ENCODE peak calls at places on chromosomes 13 and 19, in ten cellular contexts. One of them, this sample, is unnamed.

GRCh38 chr19:32702010-32702409 is 10.4 kb downstream of the NUDT19 start:
- DNase-seq in GM23338: peak; percentile 30
- DNase-seq in SK-N-SH: no peak
- DNase-seq in astrocyte: no peak
- DNase-seq in fibroblast of lung: no peak
- DNase-seq in PC-9: no peak
- DNase-seq in GM12878: no peak
- DNase-seq in DND-41: no peak
- DNase-seq in OCI-LY7: no peak
- DNase-seq in IMR-90: no peak
- DNase-seq in this sample: no peak

GRCh38 chr19:18776288-18776594 is 14.9 kb downstream of the COMP start:
- DNase-seq in GM23338: no peak
- DNase-seq in SK-N-SH: no peak
- DNase-seq in astrocyte: peak; percentile 47
- DNase-seq in fibroblast of lung: peak; percentile 54
- DNase-seq in PC-9: no peak
- DNase-seq in GM12878: no peak
- DNase-seq in DND-41: no peak
- DNase-seq in OCI-LY7: no peak
- DNase-seq in IMR-90: peak; percentile 72
- DNase-seq in this sample: no peak

GRCh38 chr13:26475176-26476110 is 82.0 kb upstream of the WASF3 start:
- DNase-seq in GM23338: peak; percentile 82
- DNase-seq in SK-N-SH: no peak
- DNase-seq in astrocyte: no peak
- DNase-seq in fibroblast of lung: no peak
- DNase-seq in PC-9: no peak
- DNase-seq in GM12878: no peak
- DNase-seq in DND-41: no peak
- DNase-seq in OCI-LY7: no peak
- DNase-seq in IMR-90: no peak
- DNase-seq in this sample: peak; percentile 37

GRCh38 chr13:30880756-30881155 is 25.3 kb upstream of the MEDAG start:
- DNase-seq in GM23338: no peak
- DNase-seq in SK-N-SH: no peak
- DNase-seq in astrocyte: peak; percentile 97
- DNase-seq in fibroblast of lung: peak; percentile 99
- DNase-seq in PC-9: no peak
- DNase-seq in GM12878: no peak
- DNase-seq in DND-41: no peak
- DNase-seq in OCI-LY7: no peak
- DNase-seq in IMR-90: peak; percentile 97
- DNase-seq in this sample: no peak

GRCh38 chr13:106153876-106154275 is 381.6 kb downstream of the EFNB2 start:
- DNase-seq in GM23338: no peak
- DNase-seq in SK-N-SH: no peak
- DNase-seq in astrocyte: no peak
- DNase-seq in fibroblast of lung: no peak
- DNase-seq in PC-9: no peak
- DNase-seq in GM12878: no peak
- DNase-seq in DND-41: no peak
- DNase-seq in OCI-LY7: no peak
- DNase-seq in IMR-90: no peak
- DNase-seq in this sample: no peak

GRCh38 chr19:46724468-46724867 is 7.6 kb upstream of the PRKD2 start:
- DNase-seq in GM23338: no peak
- DNase-seq in SK-N-SH: no peak
- DNase-seq in astrocyte: no peak
- DNase-seq in fibroblast of lung: no peak
- DNase-seq in PC-9: no peak
- DNase-seq in GM12878: no peak
- DNase-seq in DND-41: no peak
- DNase-seq in OCI-LY7: no peak
- DNase-seq in IMR-90: no peak
- DNase-seq in this sample: no peak

GRCh38 chr19:13844130-13844631 is 32.8 kb upstream of the NANOS3 start:
- DNase-seq in GM23338: no peak
- DNase-seq in SK-N-SH: no peak
- DNase-seq in astrocyte: no peak
- DNase-seq in fibroblast of lung: no peak
- DNase-seq in PC-9: peak; percentile 86
- DNase-seq in GM12878: no peak
- DNase-seq in DND-41: no peak
- DNase-seq in OCI-LY7: no peak
- DNase-seq in IMR-90: no peak
- DNase-seq in this sample: no peak

GRCh38 chr13:98738213-98738612 is 14.3 kb downstream of the SLC15A1 start:
- DNase-seq in GM23338: peak; percentile 69
- DNase-seq in SK-N-SH: no peak
- DNase-seq in astrocyte: no peak
- DNase-seq in fibroblast of lung: no peak
- DNase-seq in PC-9: no peak
- DNase-seq in GM12878: no peak
- DNase-seq in DND-41: no peak
- DNase-seq in OCI-LY7: no peak
- DNase-seq in IMR-90: no peak
- DNase-seq in this sample: no peak

GRCh38 chr13:23628765-23629565 is 58.8 kb downstream of the TNFRSF19 start:
- DNase-seq in GM23338: no peak
- DNase-seq in SK-N-SH: no peak
- DNase-seq in astrocyte: peak; percentile 44
- DNase-seq in fibroblast of lung: peak; percentile 43
- DNase-seq in PC-9: no peak
- DNase-seq in GM12878: no peak
- DNase-seq in DND-41: no peak
- DNase-seq in OCI-LY7: no peak
- DNase-seq in IMR-90: no peak
- DNase-seq in this sample: no peak

GRCh38 chr13:23631676-23632622 is 61.7 kb downstream of the TNFRSF19 start:
- DNase-seq in GM23338: no peak
- DNase-seq in SK-N-SH: no peak
- DNase-seq in astrocyte: no peak
- DNase-seq in fibroblast of lung: no peak
- DNase-seq in PC-9: no peak
- DNase-seq in GM12878: no peak
- DNase-seq in DND-41: no peak
- DNase-seq in OCI-LY7: no peak
- DNase-seq in IMR-90: no peak
- DNase-seq in this sample: peak; percentile 86

GRCh38 chr13:23630349-23631093 is 60.3 kb downstream of the TNFRSF19 start:
- DNase-seq in GM23338: no peak
- DNase-seq in SK-N-SH: peak; percentile 42
- DNase-seq in astrocyte: peak; percentile 56
- DNase-seq in fibroblast of lung: no peak
- DNase-seq in PC-9: no peak
- DNase-seq in GM12878: no peak
- DNase-seq in DND-41: no peak
- DNase-seq in OCI-LY7: no peak
- DNase-seq in IMR-90: no peak
- DNase-seq in this sample: peak; percentile 61

GRCh38 chr13:23628250-23628649 is 58.0 kb downstream of the TNFRSF19 start:
- DNase-seq in GM23338: peak; percentile 37
- DNase-seq in SK-N-SH: no peak
- DNase-seq in astrocyte: no peak
- DNase-seq in fibroblast of lung: no peak
- DNase-seq in PC-9: no peak
- DNase-seq in GM12878: no peak
- DNase-seq in DND-41: no peak
- DNase-seq in OCI-LY7: no peak
- DNase-seq in IMR-90: no peak
- DNase-seq in this sample: no peak

DNA sequence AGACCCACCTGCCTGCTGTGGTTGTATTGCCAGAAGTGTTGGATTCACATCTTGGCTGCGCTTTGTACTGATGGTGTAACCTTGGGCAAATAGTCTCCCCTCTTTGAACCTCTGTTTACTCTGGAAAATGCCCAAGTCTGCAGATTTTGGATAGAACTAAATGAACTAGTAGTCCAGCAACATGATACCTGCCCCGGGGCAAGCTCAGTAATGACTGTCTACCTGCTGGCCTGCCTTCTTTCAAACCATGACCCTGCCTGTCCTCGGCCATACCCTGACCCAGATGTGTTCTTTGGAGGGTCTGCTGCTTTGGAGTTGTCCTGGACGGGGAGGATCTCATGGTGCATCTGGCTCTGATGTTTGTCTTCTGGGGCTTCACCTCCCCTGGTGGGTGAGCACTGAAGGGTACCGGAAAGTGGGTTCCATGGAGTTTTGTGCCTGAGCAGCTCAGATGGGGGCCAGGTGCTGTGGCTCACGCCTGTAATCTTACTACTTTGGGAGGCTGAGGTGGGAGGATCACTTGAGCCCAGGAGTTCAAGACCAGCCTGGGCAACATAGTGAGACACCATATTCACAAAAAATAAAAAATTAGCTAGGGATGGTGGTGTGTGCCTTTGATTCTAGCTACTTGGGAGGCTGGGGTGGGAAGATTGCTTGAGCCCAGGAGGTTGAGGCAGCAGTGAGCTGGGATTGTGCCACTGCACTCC is 59.5 kb downstream of the TNFRSF19 start:
- DNase-seq in GM23338: no peak
- DNase-seq in SK-N-SH: no peak
- DNase-seq in astrocyte: no peak
- DNase-seq in fibroblast of lung: no peak
- DNase-seq in PC-9: no peak
- DNase-seq in GM12878: no peak
- DNase-seq in DND-41: no peak
- DNase-seq in OCI-LY7: no peak
- DNase-seq in IMR-90: no peak
- DNase-seq in this sample: no peak
- H3K36me3 ChIP-seq in GM23338: no peaks in the 10 kb centered on the region
- H3K36me3 ChIP-seq in SK-N-SH: no peaks in the 10 kb centered on the region
- H3K36me3 ChIP-seq in astrocyte: peaks cover 15% of the 10 kb centered on the region
- H3K36me3 ChIP-seq in fibroblast of lung: peaks cover 16% of the 10 kb centered on the region
- H3K36me3 ChIP-seq in PC-9: no peaks in the 10 kb centered on the region
- H3K36me3 ChIP-seq in GM12878: no peaks in the 10 kb centered on the region
- H3K36me3 ChIP-seq in DND-41: no peaks in the 10 kb centered on the region
- H3K36me3 ChIP-seq in OCI-LY7: no peaks in the 10 kb centered on the region
- H3K36me3 ChIP-seq in IMR-90: peaks cover 46% of the 10 kb centered on the region
- H3K36me3 ChIP-seq in this sample: no peaks in the 10 kb centered on the region

GRCh38 chr19:55085923-55086715 is 10.4 kb downstream of the EPS8L1 start:
- DNase-seq in GM23338: peak; percentile 51
- DNase-seq in SK-N-SH: peak; percentile 56
- DNase-seq in astrocyte: no peak
- DNase-seq in fibroblast of lung: no peak
- DNase-seq in PC-9: no peak
- DNase-seq in GM12878: no peak
- DNase-seq in DND-41: no peak
- DNase-seq in OCI-LY7: no peak
- DNase-seq in IMR-90: no peak
- DNase-seq in this sample: peak; percentile 57
- H3K4me2 ChIP-seq in GM23338: peak overlapping the region; percentile 86
- H3K4me2 ChIP-seq in SK-N-SH: peak overlapping the region; percentile 78
- H3K4me2 ChIP-seq in astrocyte: peak overlapping the region; percentile 91
- H3K4me2 ChIP-seq in fibroblast of lung: peak overlapping the region; percentile 73
- H3K4me2 ChIP-seq in PC-9: no peak overlapping the region
- H3K4me2 ChIP-seq in GM12878: no peak overlapping the region
- H3K4me2 ChIP-seq in DND-41: no peak overlapping the region
- H3K4me2 ChIP-seq in OCI-LY7: no peak overlapping the region
- H3K4me2 ChIP-seq in IMR-90: no peak overlapping the region
- H3K4me2 ChIP-seq in this sample: peak overlapping the region; percentile 90

GRCh38 chr13:28318418-28318995 is 176.4 kb downstream of the FLT1 start:
- DNase-seq in GM23338: no peak
- DNase-seq in SK-N-SH: no peak
- DNase-seq in astrocyte: no peak
- DNase-seq in fibroblast of lung: no peak
- DNase-seq in PC-9: no peak
- DNase-seq in GM12878: no peak
- DNase-seq in DND-41: no peak
- DNase-seq in OCI-LY7: peak; percentile 11
- DNase-seq in IMR-90: no peak
- DNase-seq in this sample: no peak

GRCh38 chr13:28316841-28317240 is 178.1 kb downstream of the FLT1 start:
- DNase-seq in GM23338: no peak
- DNase-seq in SK-N-SH: no peak
- DNase-seq in astrocyte: no peak
- DNase-seq in fibroblast of lung: no peak
- DNase-seq in PC-9: no peak
- DNase-seq in GM12878: no peak
- DNase-seq in DND-41: no peak
- DNase-seq in OCI-LY7: no peak
- DNase-seq in IMR-90: no peak
- DNase-seq in this sample: no peak

GRCh38 chr13:28314879-28315278 is 176.5 kb downstream of the PAN3 start:
- DNase-seq in GM23338: no peak
- DNase-seq in SK-N-SH: no peak
- DNase-seq in astrocyte: no peak
- DNase-seq in fibroblast of lung: no peak
- DNase-seq in PC-9: no peak
- DNase-seq in GM12878: no peak
- DNase-seq in DND-41: no peak
- DNase-seq in OCI-LY7: no peak
- DNase-seq in IMR-90: no peak
- DNase-seq in this sample: no peak

GRCh38 chr13:28316129-28316528 is 177.8 kb downstream of the PAN3 start:
- DNase-seq in GM23338: no peak
- DNase-seq in SK-N-SH: no peak
- DNase-seq in astrocyte: no peak
- DNase-seq in fibroblast of lung: no peak
- DNase-seq in PC-9: no peak
- DNase-seq in GM12878: no peak
- DNase-seq in DND-41: no peak
- DNase-seq in OCI-LY7: no peak
- DNase-seq in IMR-90: no peak
- DNase-seq in this sample: peak; percentile 36

DNA sequence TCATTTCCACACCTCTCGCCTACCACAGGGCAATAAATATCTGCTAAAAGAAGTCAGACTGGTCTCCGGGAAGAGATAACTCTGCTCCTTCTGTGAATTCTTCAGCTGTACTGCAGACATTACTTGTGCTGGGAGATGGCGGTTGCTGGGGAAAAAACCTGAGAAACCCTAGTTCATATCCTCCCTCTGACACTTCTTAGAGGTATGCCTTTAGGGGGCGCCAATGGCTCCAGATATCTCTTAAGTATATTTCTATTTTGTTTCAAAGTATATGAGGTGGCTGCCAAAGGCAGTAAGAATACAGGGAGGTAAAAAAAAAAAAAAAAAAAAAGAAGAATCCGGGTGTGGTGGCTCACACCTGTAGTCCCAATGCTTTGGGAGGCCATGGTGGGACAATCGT is 175.2 kb downstream of the PAN3 start:
- DNase-seq in GM23338: peak; percentile 82
- DNase-seq in SK-N-SH: no peak
- DNase-seq in astrocyte: no peak
- DNase-seq in fibroblast of lung: peak; percentile 55
- DNase-seq in PC-9: no peak
- DNase-seq in GM12878: no peak
- DNase-seq in DND-41: peak; percentile 38
- DNase-seq in OCI-LY7: peak; percentile 23
- DNase-seq in IMR-90: peak; percentile 57
- DNase-seq in this sample: peak; percentile 40
- TF ChIP-seq CTCF in GM23338: peak; percentile 70
- TF ChIP-seq CTCF in SK-N-SH: peak; percentile 37
- TF ChIP-seq CTCF in astrocyte: peak; percentile 17
- TF ChIP-seq CTCF in fibroblast of lung: peak; percentile 24
- TF ChIP-seq CTCF in PC-9: no peak
- TF ChIP-seq CTCF in GM12878: no peak
- TF ChIP-seq CTCF in DND-41: peak; percentile 55
- TF ChIP-seq CTCF in OCI-LY7: peak; percentile 62
- TF ChIP-seq CTCF in IMR-90: peak; percentile 51
- TF ChIP-seq CTCF in this sample: peak; percentile 41

DNA sequence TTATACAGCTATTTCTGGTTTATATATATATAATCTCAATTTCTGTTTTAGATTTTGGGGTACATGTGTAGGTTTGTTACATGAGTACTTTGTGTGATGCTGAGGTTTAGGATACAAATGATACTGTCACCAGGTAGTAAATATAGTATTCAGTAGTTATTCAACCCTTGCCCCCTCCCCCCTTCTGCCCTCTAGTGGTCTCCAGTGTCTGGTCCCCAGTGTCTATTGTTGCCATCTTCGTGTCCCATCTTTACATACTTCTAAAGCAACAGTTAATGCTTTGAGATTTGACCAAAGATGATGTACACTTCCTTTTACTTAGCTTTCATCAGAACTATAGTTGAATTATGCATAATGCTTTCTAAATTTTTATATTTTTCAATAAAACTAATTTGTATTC is 1623.4 kb upstream of the PRR20A start:
- DNase-seq in GM23338: peak; percentile 54
- DNase-seq in SK-N-SH: peak; percentile 1
- DNase-seq in astrocyte: no peak
- DNase-seq in fibroblast of lung: no peak
- DNase-seq in PC-9: no peak
- DNase-seq in GM12878: no peak
- DNase-seq in DND-41: peak; percentile 6
- DNase-seq in OCI-LY7: no peak
- DNase-seq in IMR-90: no peak
- DNase-seq in this sample: peak; percentile 28
- H3K36me3 ChIP-seq in GM23338: no peaks in the 10 kb centered on the region
- H3K36me3 ChIP-seq in SK-N-SH: no peaks in the 10 kb centered on the region
- H3K36me3 ChIP-seq in astrocyte: no peaks in the 10 kb centered on the region
- H3K36me3 ChIP-seq in fibroblast of lung: no peaks in the 10 kb centered on the region
- H3K36me3 ChIP-seq in PC-9: no peaks in the 10 kb centered on the region
- H3K36me3 ChIP-seq in GM12878: no peaks in the 10 kb centered on the region
- H3K36me3 ChIP-seq in DND-41: no peaks in the 10 kb centered on the region
- H3K36me3 ChIP-seq in OCI-LY7: no peaks in the 10 kb centered on the region
- H3K36me3 ChIP-seq in IMR-90: no peaks in the 10 kb centered on the region
- H3K36me3 ChIP-seq in this sample: no peaks in the 10 kb centered on the region